ENCODE peak calls at places on chromosomes 3 and 15, in five cellular contexts. One of them, this sample, is unnamed.

GRCh38 chr15:23569513-23569912 is 4.0 kb downstream of the MKRN3 start:
- DNase-seq in astrocyte of the cerebellum: no peak
- DNase-seq in stimulated activated CD8-positive, alpha-beta memory T cell treated with anti-CD3 and anti-CD28 coated beads, Interleukin-7, amount 100 ng/mL, for 4 hours: no peak
- DNase-seq in activated T-helper 1 cell treated with Interleukin-2 at 50 U/mL for 16 hours: no peak
- DNase-seq in left cardiac atrium: no peak
- DNase-seq in this sample: no peak

GRCh38 chr3:85255954-85256353 is 297.2 kb downstream of the CADM2 start:
- DNase-seq in astrocyte of the cerebellum: no peak
- DNase-seq in left cardiac atrium: no peak
- DNase-seq in stimulated activated CD8-positive, alpha-beta memory T cell treated with anti-CD3 and anti-CD28 coated beads, Interleukin-7, amount 100 ng/mL, for 4 hours: no peak
- DNase-seq in activated T-helper 1 cell treated with Interleukin-2 at 50 U/mL for 16 hours: no peak
- DNase-seq in this sample: no peak

GRCh38 chr3:170670504-170670903 is 84.6 kb upstream of the SLC7A14 start:
- DNase-seq in astrocyte of the cerebellum: no peak
- DNase-seq in activated T-helper 1 cell treated with Interleukin-2 at 50 U/mL for 16 hours: no peak
- DNase-seq in left cardiac atrium: no peak
- DNase-seq in stimulated activated CD8-positive, alpha-beta memory T cell treated with anti-CD3 and anti-CD28 coated beads, Interleukin-7, amount 100 ng/mL, for 4 hours: no peak
- DNase-seq in this sample: no peak

GRCh38 chr3:184368804-184369183 is 7.3 kb downstream of the POLR2H start:
- DNase-seq in left cardiac atrium: peak; percentile 56
- DNase-seq in stimulated activated CD8-positive, alpha-beta memory T cell treated with anti-CD3 and anti-CD28 coated beads, Interleukin-7, amount 100 ng/mL, for 4 hours: no peak
- DNase-seq in astrocyte of the cerebellum: peak; percentile 85
- DNase-seq in activated T-helper 1 cell treated with Interleukin-2 at 50 U/mL for 16 hours: no peak
- DNase-seq in this sample: no peak

GRCh38 chr3:39278616-39278935 is 1.3 kb downstream of the CX3CR1 start:
- DNase-seq in left cardiac atrium: no peak
- DNase-seq in stimulated activated CD8-positive, alpha-beta memory T cell treated with anti-CD3 and anti-CD28 coated beads, Interleukin-7, amount 100 ng/mL, for 4 hours: no peak
- DNase-seq in activated T-helper 1 cell treated with Interleukin-2 at 50 U/mL for 16 hours: no peak
- DNase-seq in astrocyte of the cerebellum: no peak
- DNase-seq in this sample: no peak

GRCh38 chr3:157931517-157931916 is 174.7 kb downstream of the SHOX2 start:
- DNase-seq in stimulated activated CD8-positive, alpha-beta memory T cell treated with anti-CD3 and anti-CD28 coated beads, Interleukin-7, amount 100 ng/mL, for 4 hours: no peak
- DNase-seq in astrocyte of the cerebellum: no peak
- DNase-seq in activated T-helper 1 cell treated with Interleukin-2 at 50 U/mL for 16 hours: no peak
- DNase-seq in left cardiac atrium: no peak
- DNase-seq in this sample: no peak

GRCh38 chr15:101445562-101446526 is 43.7 kb downstream of the PCSK6 start:
- DNase-seq in stimulated activated CD8-positive, alpha-beta memory T cell treated with anti-CD3 and anti-CD28 coated beads, Interleukin-7, amount 100 ng/mL, for 4 hours: no peak
- DNase-seq in left cardiac atrium: peak; percentile 72
- DNase-seq in astrocyte of the cerebellum: no peak
- DNase-seq in activated T-helper 1 cell treated with Interleukin-2 at 50 U/mL for 16 hours: no peak
- DNase-seq in this sample: peak; percentile 80

GRCh38 chr3:185176756-185177359 is 24.0 kb upstream of the C3orf70 start:
- DNase-seq in left cardiac atrium: peak; percentile 28
- DNase-seq in astrocyte of the cerebellum: peak; percentile 18
- DNase-seq in activated T-helper 1 cell treated with Interleukin-2 at 50 U/mL for 16 hours: no peak
- DNase-seq in stimulated activated CD8-positive, alpha-beta memory T cell treated with anti-CD3 and anti-CD28 coated beads, Interleukin-7, amount 100 ng/mL, for 4 hours: no peak
- DNase-seq in this sample: peak; percentile 65

GRCh38 chr15:72836676-72837325 is 53.2 kb upstream of the ADPGK start:
- DNase-seq in astrocyte of the cerebellum: no peak
- DNase-seq in left cardiac atrium: no peak
- DNase-seq in stimulated activated CD8-positive, alpha-beta memory T cell treated with anti-CD3 and anti-CD28 coated beads, Interleukin-7, amount 100 ng/mL, for 4 hours: no peak
- DNase-seq in activated T-helper 1 cell treated with Interleukin-2 at 50 U/mL for 16 hours: no peak
- DNase-seq in this sample: no peak

GRCh38 chr3:13557417-13557816 is 8.5 kb downstream of the FBLN2 start:
- DNase-seq in stimulated activated CD8-positive, alpha-beta memory T cell treated with anti-CD3 and anti-CD28 coated beads, Interleukin-7, amount 100 ng/mL, for 4 hours: no peak
- DNase-seq in astrocyte of the cerebellum: no peak
- DNase-seq in left cardiac atrium: no peak
- DNase-seq in activated T-helper 1 cell treated with Interleukin-2 at 50 U/mL for 16 hours: no peak
- DNase-seq in this sample: no peak

GRCh38 chr15:28876131-28876844 is 9.5 kb upstream of the APBA2 start:
- DNase-seq in astrocyte of the cerebellum: no peak
- DNase-seq in activated T-helper 1 cell treated with Interleukin-2 at 50 U/mL for 16 hours: no peak
- DNase-seq in stimulated activated CD8-positive, alpha-beta memory T cell treated with anti-CD3 and anti-CD28 coated beads, Interleukin-7, amount 100 ng/mL, for 4 hours: no peak
- DNase-seq in left cardiac atrium: no peak
- DNase-seq in this sample: no peak

GRCh38 chr3:133910422-133910821 is 14.7 kb upstream of the RAB6B start:
- DNase-seq in activated T-helper 1 cell treated with Interleukin-2 at 50 U/mL for 16 hours: no peak
- DNase-seq in astrocyte of the cerebellum: no peak
- DNase-seq in left cardiac atrium: no peak
- DNase-seq in stimulated activated CD8-positive, alpha-beta memory T cell treated with anti-CD3 and anti-CD28 coated beads, Interleukin-7, amount 100 ng/mL, for 4 hours: no peak
- DNase-seq in this sample: no peak

GRCh38 chr15:93929375-93930094 is 301.8 kb upstream of the MCTP2 start:
- DNase-seq in stimulated activated CD8-positive, alpha-beta memory T cell treated with anti-CD3 and anti-CD28 coated beads, Interleukin-7, amount 100 ng/mL, for 4 hours: no peak
- DNase-seq in activated T-helper 1 cell treated with Interleukin-2 at 50 U/mL for 16 hours: no peak
- DNase-seq in astrocyte of the cerebellum: peak; percentile 91
- DNase-seq in left cardiac atrium: peak; percentile 53
- DNase-seq in this sample: peak; percentile 79

GRCh38 chr15:89790206-89790605 is 14.1 kb downstream of the MESP2 start:
- DNase-seq in astrocyte of the cerebellum: no peak
- DNase-seq in left cardiac atrium: no peak
- DNase-seq in stimulated activated CD8-positive, alpha-beta memory T cell treated with anti-CD3 and anti-CD28 coated beads, Interleukin-7, amount 100 ng/mL, for 4 hours: no peak
- DNase-seq in activated T-helper 1 cell treated with Interleukin-2 at 50 U/mL for 16 hours: no peak
- DNase-seq in this sample: no peak

GRCh38 chr3:115113367-115113766 is 33.7 kb downstream of the ZBTB20 start:
- DNase-seq in astrocyte of the cerebellum: no peak
- DNase-seq in left cardiac atrium: no peak
- DNase-seq in stimulated activated CD8-positive, alpha-beta memory T cell treated with anti-CD3 and anti-CD28 coated beads, Interleukin-7, amount 100 ng/mL, for 4 hours: no peak
- DNase-seq in activated T-helper 1 cell treated with Interleukin-2 at 50 U/mL for 16 hours: no peak
- DNase-seq in this sample: no peak

GRCh38 chr3:29004885-29005599 is 275.8 kb upstream of the RBMS3 start:
- DNase-seq in activated T-helper 1 cell treated with Interleukin-2 at 50 U/mL for 16 hours: no peak
- DNase-seq in astrocyte of the cerebellum: no peak
- DNase-seq in left cardiac atrium: no peak
- DNase-seq in stimulated activated CD8-positive, alpha-beta memory T cell treated with anti-CD3 and anti-CD28 coated beads, Interleukin-7, amount 100 ng/mL, for 4 hours: no peak
- DNase-seq in this sample: no peak

GRCh38 chr15:61871926-61872522 is 188.2 kb downstream of the VPS13C start:
- DNase-seq in activated T-helper 1 cell treated with Interleukin-2 at 50 U/mL for 16 hours: no peak
- DNase-seq in astrocyte of the cerebellum: no peak
- DNase-seq in stimulated activated CD8-positive, alpha-beta memory T cell treated with anti-CD3 and anti-CD28 coated beads, Interleukin-7, amount 100 ng/mL, for 4 hours: no peak
- DNase-seq in left cardiac atrium: no peak
- DNase-seq in this sample: no peak

This sample was measured in right atrium auricular region.